ENCODE peak calls at places on chromosome 18, in six cellular contexts. One of them, this sample, is unnamed.

GRCh38 chr18:75818336-75818735 is 390.8 kb upstream of the SMIM21 start:
- DNase-seq in lower lobe of right lung: no peak
- DNase-seq in stimulated activated naive CD8-positive, alpha-beta T cell treated with anti-CD3 and anti-CD28 coated beads, Interleukin-15, amount 100 ng/mL, for 72 hours: no peak
- DNase-seq in AML-193: no peak
- DNase-seq in NCI-H1092 treated with DMSO at 0.1 percent for 48 hours: no peak
- DNase-seq in aorta: no peak
- DNase-seq in this sample: no peak

GRCh38 chr18:69388222-69388621 is 12.5 kb upstream of the DOK6 start:
- DNase-seq in lower lobe of right lung: no peak
- DNase-seq in stimulated activated naive CD8-positive, alpha-beta T cell treated with anti-CD3 and anti-CD28 coated beads, Interleukin-15, amount 100 ng/mL, for 72 hours: no peak
- DNase-seq in AML-193: no peak
- DNase-seq in NCI-H1092 treated with DMSO at 0.1 percent for 48 hours: no peak
- DNase-seq in aorta: no peak
- DNase-seq in this sample: no peak

GRCh38 chr18:58222439-58223125 is 178.6 kb downstream of the NEDD4L start:
- DNase-seq in lower lobe of right lung: no peak
- DNase-seq in stimulated activated naive CD8-positive, alpha-beta T cell treated with anti-CD3 and anti-CD28 coated beads, Interleukin-15, amount 100 ng/mL, for 72 hours: no peak
- DNase-seq in AML-193: no peak
- DNase-seq in NCI-H1092 treated with DMSO at 0.1 percent for 48 hours: no peak
- DNase-seq in aorta: no peak
- DNase-seq in this sample: no peak

GRCh38 chr18:68705119-68705518 is 9.8 kb downstream of the TMX3 start:
- DNase-seq in lower lobe of right lung: no peak
- DNase-seq in stimulated activated naive CD8-positive, alpha-beta T cell treated with anti-CD3 and anti-CD28 coated beads, Interleukin-15, amount 100 ng/mL, for 72 hours: no peak
- DNase-seq in AML-193: no peak
- DNase-seq in NCI-H1092 treated with DMSO at 0.1 percent for 48 hours: no peak
- DNase-seq in aorta: no peak
- DNase-seq in this sample: no peak

GRCh38 chr18:70288851-70289328 is at the start of gene SOCS6:
- DNase-seq in lower lobe of right lung: peak
- DNase-seq in stimulated activated naive CD8-positive, alpha-beta T cell treated with anti-CD3 and anti-CD28 coated beads, Interleukin-15, amount 100 ng/mL, for 72 hours: peak
- DNase-seq in AML-193: peak
- DNase-seq in NCI-H1092 treated with DMSO at 0.1 percent for 48 hours: peak
- DNase-seq in aorta: peak
- DNase-seq in this sample: peak

GRCh38 chr18:12086249-12086648 is 7.4 kb upstream of the ANKRD62 start:
- DNase-seq in lower lobe of right lung: peak
- DNase-seq in stimulated activated naive CD8-positive, alpha-beta T cell treated with anti-CD3 and anti-CD28 coated beads, Interleukin-15, amount 100 ng/mL, for 72 hours: no peak
- DNase-seq in AML-193: no peak
- DNase-seq in NCI-H1092 treated with DMSO at 0.1 percent for 48 hours: no peak
- DNase-seq in aorta: peak
- DNase-seq in this sample: no peak

GRCh38 chr18:68796936-68797690 is 767 bp upstream of the CCDC102B start:
- DNase-seq in lower lobe of right lung: peak
- DNase-seq in stimulated activated naive CD8-positive, alpha-beta T cell treated with anti-CD3 and anti-CD28 coated beads, Interleukin-15, amount 100 ng/mL, for 72 hours: no peak
- DNase-seq in AML-193: no peak
- DNase-seq in NCI-H1092 treated with DMSO at 0.1 percent for 48 hours: peak
- DNase-seq in aorta: no peak
- DNase-seq in this sample: peak

GRCh38 chr18:70337139-70337972 is 48.5 kb downstream of the SOCS6 start:
- DNase-seq in lower lobe of right lung: no peak
- DNase-seq in stimulated activated naive CD8-positive, alpha-beta T cell treated with anti-CD3 and anti-CD28 coated beads, Interleukin-15, amount 100 ng/mL, for 72 hours: no peak
- DNase-seq in AML-193: no peak
- DNase-seq in NCI-H1092 treated with DMSO at 0.1 percent for 48 hours: no peak
- DNase-seq in aorta: peak
- DNase-seq in this sample: peak

GRCh38 chr18:25594351-25594750 is 242.4 kb upstream of the ZNF521 start:
- DNase-seq in lower lobe of right lung: no peak
- DNase-seq in stimulated activated naive CD8-positive, alpha-beta T cell treated with anti-CD3 and anti-CD28 coated beads, Interleukin-15, amount 100 ng/mL, for 72 hours: no peak
- DNase-seq in AML-193: no peak
- DNase-seq in NCI-H1092 treated with DMSO at 0.1 percent for 48 hours: no peak
- DNase-seq in aorta: no peak
- DNase-seq in this sample: no peak

GRCh38 chr18:43122955-43123354 is 7.5 kb upstream of the RIT2 start:
- DNase-seq in lower lobe of right lung: no peak
- DNase-seq in stimulated activated naive CD8-positive, alpha-beta T cell treated with anti-CD3 and anti-CD28 coated beads, Interleukin-15, amount 100 ng/mL, for 72 hours: no peak
- DNase-seq in AML-193: no peak
- DNase-seq in NCI-H1092 treated with DMSO at 0.1 percent for 48 hours: no peak
- DNase-seq in aorta: no peak
- DNase-seq in this sample: no peak